ENCODE peak calls at places on chromosomes 12 and 14, in seven cellular contexts. M is GM12891; K is NCI-H2171 treated with DMSO at 0.1 percent for 48 hours; V is fibroblast of pulmonary artery; Z is stimulated activated CD8-positive, alpha-beta memory T cell treated with anti-CD3 and anti-CD28 coated beads, Interleukin-12 subunit alpha, Interleukin-12 subunit beta, amount 100 ng/mL, for 4 hours; R is activated T-cell treated with anti-CD3 and anti-CD28 coated beads for 24 hours; Y is tibial artery. E is an unnamed sample.

GRCh38 chr12:93336344-93336743 is 41.4 kb upstream of the NUDT4 start:
- DNase-seq in M (no peak), K (no peak), V (peak), Z (no peak), R (no peak), Y (no peak), E (no peak)

GRCh38 chr12:93704625-93705024 is 27.4 kb downstream of the CRADD start:
- DNase-seq in M (no peak), K (no peak), V (no peak), Z (no peak), R (no peak), Y (no peak), E (no peak)

GRCh38 chr12:53750812-53751335 is 905 bp downstream of the CISTR start:
- DNase-seq in M (peak), K (peak), V (peak), Z (no peak), R (no peak), Y (peak), E (no peak)

GRCh38 chr14:54686219-54686870 is 119.4 kb downstream of the SAMD4A start:
- DNase-seq in M (no peak), K (no peak), V (peak), Z (no peak), R (no peak), Y (peak), E (no peak)

GRCh38 chr14:74495356-74495755 is 1.8 kb downstream of the ISCA2 start:
- DNase-seq in M (no peak), K (no peak), V (no peak), Z (no peak), R (no peak), Y (no peak), E (no peak)

GRCh38 chr12:113770389-113770865 is 195.7 kb downstream of the RBM19 start:
- DNase-seq in M (no peak), K (no peak), V (no peak), Z (no peak), R (no peak), Y (no peak), E (no peak)

GRCh38 chr14:67269338-67270060 is 28.3 kb downstream of the PALS1 start:
- DNase-seq in M (no peak), K (no peak), V (peak), Z (no peak), R (no peak), Y (no peak), E (no peak)

GRCh38 chr12:64706366-64706765 is 52.8 kb downstream of the GNS start:
- DNase-seq in M (no peak), K (no peak), V (no peak), Z (no peak), R (no peak), Y (no peak), E (no peak)

GRCh38 chr14:37320106-37320505 is 122.4 kb downstream of the MIPOL1 start:
- DNase-seq in M (no peak), K (no peak), V (peak), Z (no peak), R (no peak), Y (no peak), E (no peak)

GRCh38 chr12:32134144-32134888 is 27.7 kb downstream of the BICD1 start:
- DNase-seq in M (no peak), K (no peak), V (peak), Z (peak), R (peak), Y (no peak), E (no peak)

GRCh38 chr12:104738371-104738710 is 219.7 kb downstream of the SLC41A2 start:
- DNase-seq in M (no peak), K (peak), V (no peak), Z (no peak), R (no peak), Y (no peak), E (no peak)

GRCh38 chr12:24596768-24597388 is 352.0 kb downstream of the BCAT1 start:
- DNase-seq in M (no peak), K (peak), V (peak), Z (no peak), R (no peak), Y (no peak), E (no peak)

GRCh38 chr14:76307786-76308780 is 67.9 kb upstream of the ESRRB start:
- DNase-seq in M (no peak), K (no peak), V (no peak), Z (no peak), R (no peak), Y (peak), E (no peak)

GRCh38 chr14:91250912-91251311 is 6.4 kb upstream of the GPR68 start:
- DNase-seq in M (no peak), K (peak), V (no peak), Z (no peak), R (no peak), Y (no peak), E (no peak)

GRCh38 chr12:46659844-46660243 is 166.0 kb downstream of the SLC38A4 start:
- DNase-seq in M (no peak), K (no peak), V (peak), Z (no peak), R (no peak), Y (no peak), E (no peak)

GRCh38 chr12:125110641-125111360 is 45.6 kb downstream of the AACS start:
- DNase-seq in M (no peak), K (no peak), V (peak), Z (no peak), R (no peak), Y (no peak), E (no peak)

GRCh38 chr14:53306926-53307325 is 153.8 kb upstream of the DDHD1 start:
- DNase-seq in M (no peak), K (no peak), V (peak), Z (no peak), R (no peak), Y (no peak), E (no peak)

GRCh38 chr14:104360522-104360921 is 219.0 kb upstream of the C14orf180 start:
- DNase-seq in M (no peak), K (no peak), V (no peak), Z (no peak), R (no peak), Y (peak), E (peak)

GRCh38 chr14:93549578-93549977 is 118.8 kb downstream of the UNC79 start:
- DNase-seq in M (no peak), K (peak), V (no peak), Z (no peak), R (no peak), Y (no peak), E (no peak)

GRCh38 chr14:68470361-68470760 is 322.5 kb downstream of the ZFP36L1 start:
- DNase-seq in M (no peak), K (no peak), V (no peak), Z (no peak), R (no peak), Y (no peak), E (no peak)

GRCh38 chr12:68807576-68808387 is at the start of gene MDM2:
- DNase-seq in M (peak), K (peak), V (peak), Z (peak), R (peak), Y (peak), E (peak)